ENCODE peak calls at places on chromosomes 4 and X, in seven cellular contexts. E is left colon; Z is stimulated activated CD4-positive, alpha-beta T cell treated with anti-CD3 and anti-CD28 coated beads, Interleukin-2, amount 100 ng/mL, for 48 hours; Q is activated CD4-positive, alpha-beta T cell treated with anti-CD3 and anti-CD28 coated beads, Interleukin-2, amount 50 U/mL, for 4 hours; B is NCI-H748 treated with DMSO at 0.1 percent for 48 hours; N is endodermal cell; F is dorsolateral prefrontal cortex. H is an unnamed sample.
A peak's percentile ranks its signal among the peaks of the same experiment; 100 is the strongest.

GRCh38 chrX:151082077-151082948 is 94.1 kb upstream of the GPR50 start:
- DNase-seq in E (peak; percentile 34), Z (peak; percentile 33), Q (peak; percentile 50), B (peak; percentile 29), N (peak; percentile 88), F (peak; percentile 71), H (peak; percentile 34)

GRCh38 chrX:3550160-3550765 is 163.2 kb downstream of the PRKX start:
- DNase-seq in E (no peak), Z (no peak), Q (no peak), B (peak; percentile 25), N (peak; percentile 63), F (no peak), H (no peak)

GRCh38 chr4:79331126-79331876 is 5.4 kb upstream of the NAA11 start:
- DNase-seq in E (no peak), Z (no peak), Q (no peak), B (no peak), N (no peak), F (no peak), H (no peak)

GRCh38 chrX:16320765-16321355 is 153.6 kb downstream of the MAGEB17 start:
- DNase-seq in E (no peak), Z (no peak), Q (no peak), B (no peak), N (no peak), F (no peak), H (no peak)

GRCh38 chr4:26021417-26022345 is 107.7 kb downstream of the SMIM20 start:
- DNase-seq in E (no peak), Z (no peak), Q (no peak), B (no peak), N (no peak), F (no peak), H (no peak)

GRCh38 chrX:19625612-19626011 is 110.3 kb upstream of the MAP3K15 start:
- DNase-seq in E (no peak), Z (peak; percentile 25), Q (peak; percentile 6), B (no peak), N (no peak), F (no peak), H (no peak)

GRCh38 chrX:153595387-153595786 is 3.6 kb downstream of the CCNQ start:
- DNase-seq in E (no peak), Z (no peak), Q (no peak), B (no peak), N (no peak), F (peak; percentile 31), H (no peak)

GRCh38 chr4:7394184-7394575 is 40.5 kb downstream of the PSAPL1 start:
- DNase-seq in E (no peak), Z (no peak), Q (no peak), B (no peak), N (no peak), F (no peak), H (peak; percentile 9)

GRCh38 chr4:21090098-21090666 is 389.9 kb downstream of the PACRGL start:
- DNase-seq in E (no peak), Z (no peak), Q (no peak), B (no peak), N (no peak), F (no peak), H (no peak)

GRCh38 chr4:129335263-129335662 is 239.3 kb downstream of the C4orf33 start:
- DNase-seq in E (no peak), Z (no peak), Q (no peak), B (peak; percentile 53), N (no peak), F (no peak), H (no peak)

GRCh38 chr4:187027231-187027760 is 303.6 kb upstream of the FAT1 start:
- DNase-seq in E (no peak), Z (no peak), Q (no peak), B (no peak), N (no peak), F (no peak), H (no peak)

GRCh38 chrX:56812515-56813105 is 83.6 kb downstream of the NBDY start:
- DNase-seq in E (no peak), Z (no peak), Q (no peak), B (no peak), N (peak; percentile 20), F (no peak), H (no peak)

GRCh38 chr4:151717909-151718613 is 42.7 kb downstream of the GATB start:
- DNase-seq in E (no peak), Z (no peak), Q (no peak), B (no peak), N (no peak), F (no peak), H (no peak)

GRCh38 chr4:9994246-9994847 is 26.9 kb downstream of the SLC2A9 start:
- DNase-seq in E (peak; percentile 45), Z (no peak), Q (no peak), B (no peak), N (no peak), F (no peak), H (no peak)

GRCh38 chr4:147547314-147548056 is 66.6 kb downstream of the EDNRA start:
- DNase-seq in E (no peak), Z (no peak), Q (no peak), B (no peak), N (no peak), F (no peak), H (no peak)

GRCh38 chrX:28273751-28274150 is 292.5 kb upstream of the DCAF8L1 start:
- DNase-seq in E (no peak), Z (no peak), Q (no peak), B (no peak), N (no peak), F (no peak), H (no peak)

GRCh38 chr4:13240066-13240465 is 244.1 kb downstream of the RAB28 start:
- DNase-seq in E (no peak), Z (no peak), Q (no peak), B (no peak), N (no peak), F (no peak), H (no peak)

GRCh38 chrX:68571292-68572256 is 72.7 kb downstream of the YIPF6 start:
- DNase-seq in E (no peak), Z (no peak), Q (no peak), B (no peak), N (no peak), F (no peak), H (no peak)

GRCh38 chrX:41670108-41670507 is 18.7 kb upstream of the GPR34 start:
- DNase-seq in E (no peak), Z (no peak), Q (no peak), B (no peak), N (no peak), F (no peak), H (no peak)

GRCh38 chrX:53080628-53081580 is 1.3 kb upstream of the TSPYL2 start:
- DNase-seq in E (no peak), Z (no peak), Q (no peak), B (no peak), N (no peak), F (no peak), H (no peak)

GRCh38 chr4:78032446-78032845 is 24.7 kb upstream of the FRAS1 start:
- DNase-seq in E (no peak), Z (no peak), Q (no peak), B (peak; percentile 94), N (no peak), F (no peak), H (no peak)

GRCh38 chrX:50082741-50083140 is 118.1 kb downstream of the AKAP4 start:
- DNase-seq in E (no peak), Z (no peak), Q (no peak), B (no peak), N (no peak), F (no peak), H (no peak)

GRCh38 chr4:39750216-39750615 is 52.3 kb downstream of the UBE2K start:
- DNase-seq in E (no peak), Z (no peak), Q (no peak), B (no peak), N (no peak), F (no peak), H (no peak)

GRCh38 chr4:87502580-87503238 is 26.5 kb downstream of the SPARCL1 start:
- DNase-seq in E (no peak), Z (no peak), Q (no peak), B (no peak), N (no peak), F (no peak), H (no peak)

GRCh38 chrX:138711399-138712347 is at the start of gene FGF13:
- DNase-seq in E (no peak), Z (no peak), Q (no peak), B (peak; percentile 39), N (peak; percentile 85), F (peak; percentile 55), H (no peak)

GRCh38 chr4:74056858-74057562 is 18.5 kb upstream of the CXCL3 start:
- DNase-seq in E (no peak), Z (no peak), Q (no peak), B (no peak), N (no peak), F (no peak), H (no peak)

GRCh38 chrX:133413218-133413925 is 1.9 kb downstream of the GPC4 start:
- DNase-seq in E (no peak), Z (no peak), Q (no peak), B (no peak), N (peak; percentile 50), F (no peak), H (no peak)

GRCh38 chrX:45009371-45010000 is 136.5 kb downstream of the KDM6A start:
- DNase-seq in E (no peak), Z (no peak), Q (no peak), B (no peak), N (no peak), F (no peak), H (no peak)

GRCh38 chr4:5500165-5500564 is 208.2 kb downstream of the EVC2 start:
- DNase-seq in E (no peak), Z (no peak), Q (no peak), B (no peak), N (no peak), F (no peak), H (no peak)

GRCh38 chr4:70892086-70892769 is 9.9 kb upstream of the MOB1B start:
- DNase-seq in E (peak; percentile 23), Z (no peak), Q (no peak), B (no peak), N (no peak), F (no peak), H (no peak)

GRCh38 chrX:41445171-41445570 is 2.0 kb upstream of the NYX start:
- DNase-seq in E (no peak), Z (no peak), Q (no peak), B (no peak), N (peak; percentile 46), F (no peak), H (no peak)

GRCh38 chrX:47581731-47582647 is at the start of gene TIMP1:
- DNase-seq in E (peak; percentile 90), Z (peak; percentile 67), Q (peak; percentile 79), B (no peak), N (peak; percentile 91), F (peak; percentile 62), H (no peak)

GRCh38 chrX:23901065-23901464 is 6.7 kb downstream of the APOO start:
- DNase-seq in E (no peak), Z (no peak), Q (no peak), B (no peak), N (no peak), F (no peak), H (no peak)

GRCh38 chr4:173440888-173441287 is 42.0 kb upstream of the SCRG1 start:
- DNase-seq in E (no peak), Z (no peak), Q (no peak), B (no peak), N (no peak), F (no peak), H (no peak)

GRCh38 chr4:181796502-181796901 is 446.7 kb upstream of the TENM3 start:
- DNase-seq in E (no peak), Z (no peak), Q (no peak), B (no peak), N (no peak), F (no peak), H (no peak)

GRCh38 chrX:149527705-149528104 is 13.1 kb upstream of the EOLA1 start:
- DNase-seq in E (no peak), Z (no peak), Q (no peak), B (peak; percentile 9), N (peak; percentile 59), F (no peak), H (no peak)

GRCh38 chrX:47936224-47936939 is 67.4 kb downstream of the ZNF182 start:
- DNase-seq in E (no peak), Z (no peak), Q (no peak), B (no peak), N (peak; percentile 59), F (no peak), H (no peak)